ENCODE peak calls at places on chromosomes 7 and 10, in four cellular contexts. One of them, this sample, is unnamed.

GRCh38 chr10:119807960-119808697 is 64.5 kb downstream of the MCMBP start:
- DNase-seq in A549: no peak
- DNase-seq in HCT116: no peak
- DNase-seq in MM.1S: peak
- DNase-seq in this sample: no peak

GRCh38 chr10:59829601-59830000 is 76.3 kb upstream of the MRLN start:
- DNase-seq in A549: no peak
- DNase-seq in HCT116: no peak
- DNase-seq in MM.1S: no peak
- DNase-seq in this sample: no peak

GRCh38 chr7:45574521-45575500 is 643 bp downstream of the ADCY1 start:
- DNase-seq in A549: peak
- DNase-seq in HCT116: no peak
- DNase-seq in MM.1S: peak
- DNase-seq in this sample: no peak

GRCh38 chr7:26102176-26102575 is 49.8 kb upstream of the NFE2L3 start:
- DNase-seq in A549: no peak
- DNase-seq in HCT116: no peak
- DNase-seq in MM.1S: no peak
- DNase-seq in this sample: no peak

GRCh38 chr10:103546401-103546800 is 52.9 kb downstream of the NEURL1 start:
- DNase-seq in A549: no peak
- DNase-seq in HCT116: no peak
- DNase-seq in MM.1S: no peak
- DNase-seq in this sample: no peak

GRCh38 chr10:132665946-132666732 is 119.8 kb downstream of the NKX6-2 start:
- DNase-seq in A549: peak
- DNase-seq in HCT116: no peak
- DNase-seq in MM.1S: no peak
- DNase-seq in this sample: no peak

GRCh38 chr7:52362521-52362920 is 672.9 kb upstream of the POM121L12 start:
- DNase-seq in A549: no peak
- DNase-seq in HCT116: no peak
- DNase-seq in MM.1S: no peak
- DNase-seq in this sample: no peak

GRCh38 chr7:99003419-99003818 is 125.1 kb downstream of the TRRAP start:
- DNase-seq in A549: no peak
- DNase-seq in HCT116: no peak
- DNase-seq in MM.1S: no peak
- DNase-seq in this sample: no peak

GRCh38 chr10:72226418-72227027 is 10.4 kb upstream of the ASCC1 start:
- DNase-seq in A549: no peak
- DNase-seq in HCT116: no peak
- DNase-seq in MM.1S: no peak
- DNase-seq in this sample: no peak

GRCh38 chr10:119079572-119080520 is 771 bp downstream of the EIF3A start:
- DNase-seq in A549: peak
- DNase-seq in HCT116: peak
- DNase-seq in MM.1S: peak
- DNase-seq in this sample: peak

GRCh38 chr7:151539055-151539714 is 19.5 kb upstream of the RHEB start:
- DNase-seq in A549: no peak
- DNase-seq in HCT116: no peak
- DNase-seq in MM.1S: no peak
- DNase-seq in this sample: no peak

GRCh38 chr7:135169141-135169935 is 1.2 kb downstream of the CYREN start:
- DNase-seq in A549: peak
- DNase-seq in HCT116: peak
- DNase-seq in MM.1S: peak
- DNase-seq in this sample: peak
- TF ChIP-seq CTCF in A549: peak
- TF ChIP-seq CTCF in HCT116: peak
- TF ChIP-seq CTCF in MM.1S: peak
- TF ChIP-seq CTCF in this sample: peak

DNA sequence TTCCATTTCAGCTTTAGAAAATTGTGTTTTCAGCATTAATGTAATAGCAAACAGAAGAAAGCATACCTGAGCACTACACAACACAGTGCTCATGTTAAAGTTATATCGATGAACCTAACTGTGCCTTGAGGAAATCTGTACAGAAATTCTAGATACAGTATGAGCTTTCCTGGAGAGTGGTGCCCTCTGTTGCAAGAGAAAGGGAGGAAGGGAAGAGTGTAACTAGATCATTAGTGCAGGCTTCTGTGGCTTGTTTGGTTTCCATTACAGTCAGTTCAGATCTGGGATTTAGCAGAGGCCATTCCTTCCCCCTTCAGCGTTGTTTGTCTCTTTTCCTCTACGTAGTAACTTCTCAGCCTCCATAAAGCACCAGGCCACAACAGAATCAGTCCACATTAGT is 139.7 kb downstream of the HTR7 start:
- DNase-seq in A549: no peak
- DNase-seq in HCT116: no peak
- DNase-seq in MM.1S: no peak
- DNase-seq in this sample: no peak
- TF ChIP-seq CTCF in A549: no peak
- TF ChIP-seq CTCF in HCT116: peak
- TF ChIP-seq CTCF in MM.1S: no peak
- TF ChIP-seq CTCF in this sample: no peak

GRCh38 chr7:11404355-11404754 is 427.6 kb downstream of the THSD7A start:
- DNase-seq in A549: no peak
- DNase-seq in HCT116: no peak
- DNase-seq in MM.1S: peak
- DNase-seq in this sample: no peak
- TF ChIP-seq CTCF in A549: no peak
- TF ChIP-seq CTCF in HCT116: no peak
- TF ChIP-seq CTCF in MM.1S: no peak
- TF ChIP-seq CTCF in this sample: no peak

DNA sequence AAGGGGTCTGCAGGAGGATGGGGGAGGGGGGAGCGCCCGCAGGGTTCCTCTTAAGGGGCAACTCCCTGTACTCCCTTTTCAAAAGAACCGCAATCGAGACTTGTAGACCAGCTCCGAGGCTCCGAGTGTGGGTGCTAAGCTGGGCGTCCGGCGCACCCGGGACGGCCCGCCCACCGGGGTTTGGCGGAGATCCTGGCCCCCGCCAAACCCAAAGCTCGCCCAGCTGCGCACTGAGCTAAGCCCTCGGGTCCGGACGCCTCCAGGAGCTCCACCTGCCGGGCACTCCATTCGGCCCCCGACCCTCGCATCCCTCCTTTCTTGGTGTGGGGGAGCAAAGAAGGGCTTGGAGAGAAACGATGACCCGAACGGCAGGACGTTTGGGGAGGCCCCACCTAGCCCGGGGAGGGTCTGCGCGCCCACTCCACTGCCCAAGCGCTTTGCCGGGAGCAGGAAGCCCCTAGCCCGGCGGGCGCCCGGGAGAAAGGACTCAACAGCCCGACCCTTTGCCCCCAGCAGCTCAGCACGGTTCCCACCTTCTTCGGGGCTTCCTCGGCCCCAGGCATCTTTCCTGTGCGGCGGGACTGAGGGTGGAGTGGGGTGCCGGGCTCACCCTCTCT is 649 bp downstream of the AFAP1L2 start:
- DNase-seq in A549: peak
- DNase-seq in HCT116: no peak
- DNase-seq in MM.1S: no peak
- DNase-seq in this sample: peak
- TF ChIP-seq CTCF in A549: peak
- TF ChIP-seq CTCF in HCT116: no peak
- TF ChIP-seq CTCF in MM.1S: no peak
- TF ChIP-seq CTCF in this sample: no peak

GRCh38 chr10:13690281-13690825 is 103.6 kb downstream of the PRPF18 start:
- DNase-seq in A549: no peak
- DNase-seq in HCT116: no peak
- DNase-seq in MM.1S: no peak
- DNase-seq in this sample: no peak
- TF ChIP-seq CTCF in A549: no peak
- TF ChIP-seq CTCF in HCT116: no peak
- TF ChIP-seq CTCF in MM.1S: no peak
- TF ChIP-seq CTCF in this sample: no peak

GRCh38 chr7:22728416-22729029 is 1.5 kb downstream of the IL6 start:
- DNase-seq in A549: peak
- DNase-seq in HCT116: peak
- DNase-seq in MM.1S: peak
- DNase-seq in this sample: no peak
- TF ChIP-seq CTCF in A549: peak
- TF ChIP-seq CTCF in HCT116: peak
- TF ChIP-seq CTCF in MM.1S: peak
- TF ChIP-seq CTCF in this sample: no peak

GRCh38 chr7:1593904-1594421 is 24.1 kb upstream of the PSMG3 start:
- DNase-seq in A549: no peak
- DNase-seq in HCT116: no peak
- DNase-seq in MM.1S: no peak
- DNase-seq in this sample: no peak

GRCh38 chr7:1595027-1595426 is 25.2 kb upstream of the PSMG3 start:
- DNase-seq in A549: no peak
- DNase-seq in HCT116: no peak
- DNase-seq in MM.1S: no peak
- DNase-seq in this sample: no peak

GRCh38 chr7:1592299-1592842 is 22.5 kb upstream of the PSMG3 start:
- DNase-seq in A549: no peak
- DNase-seq in HCT116: no peak
- DNase-seq in MM.1S: no peak
- DNase-seq in this sample: no peak

GRCh38 chr7:1591876-1592275 is 22.0 kb upstream of the PSMG3 start:
- DNase-seq in A549: no peak
- DNase-seq in HCT116: no peak
- DNase-seq in MM.1S: no peak
- DNase-seq in this sample: no peak

DNA sequence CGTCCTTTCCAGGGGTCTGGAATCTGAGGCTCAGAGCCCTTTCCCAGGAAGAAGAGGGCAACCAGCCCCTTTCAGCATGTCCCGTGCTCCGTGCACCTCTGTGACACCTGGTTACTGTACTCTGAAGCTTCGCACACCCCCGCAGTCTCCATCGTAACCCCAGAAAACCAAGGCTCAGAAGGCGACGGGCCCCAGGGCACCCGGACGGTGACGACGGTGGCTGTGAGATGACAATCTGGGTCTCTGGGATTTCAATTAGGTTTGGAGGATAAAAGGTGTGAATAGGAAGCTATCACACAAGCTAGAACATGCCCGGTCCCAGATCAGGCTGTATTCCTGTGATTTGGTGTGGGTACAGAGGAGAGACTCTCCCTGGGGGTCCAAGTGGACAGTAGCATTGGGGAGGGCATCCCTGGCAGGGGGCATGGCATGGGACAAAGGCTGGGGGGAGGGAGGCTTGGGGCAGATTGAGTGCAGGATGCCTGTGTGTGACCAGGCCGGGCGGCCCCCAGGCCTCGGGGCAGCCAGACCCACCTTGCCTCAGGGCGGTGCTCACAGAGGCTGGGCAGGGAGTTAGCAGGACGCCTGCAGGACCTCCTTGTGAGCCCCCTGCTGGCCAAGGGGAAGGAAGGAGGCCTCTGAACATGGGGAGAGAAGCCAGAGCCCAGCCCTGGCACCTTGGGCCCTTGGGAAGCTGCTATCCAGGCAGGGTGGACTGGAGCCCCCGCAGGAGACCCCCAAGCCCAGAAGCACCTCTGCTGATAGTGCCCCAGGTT is 23.4 kb upstream of the PSMG3 start:
- DNase-seq in A549: peak
- DNase-seq in HCT116: no peak
- DNase-seq in MM.1S: no peak
- DNase-seq in this sample: no peak
- TF ChIP-seq CTCF in A549: peak
- TF ChIP-seq CTCF in HCT116: peak
- TF ChIP-seq CTCF in MM.1S: peak
- TF ChIP-seq CTCF in this sample: no peak

This sample was measured in colonic mucosa.